ENCODE peak calls at places on chromosomes 6 and 20, in seven cellular contexts. C is SK-N-SH, K is H1, G is GM12878, F is K562, S is HepG2, V is GM12891. P is an unnamed sample.

GRCh38 chr6:105112577-105112976 is 67.2 kb downstream of the POPDC3 start:
- DNase-seq in C (no peak), V (no peak), F (peak), G (no peak), K (no peak), S (no peak), P (no peak)

GRCh38 chr20:2701671-2702081 is 9.1 kb downstream of the EBF4 start:
- DNase-seq in V (no peak), G (no peak), K (peak), F (no peak), S (no peak), C (no peak), P (no peak)

GRCh38 chr6:110550353-110550752 is 73.9 kb upstream of the SLC22A16 start:
- DNase-seq in S (no peak), K (no peak), G (no peak), V (no peak), F (no peak), C (no peak), P (no peak)

GRCh38 chr6:4316867-4317400 is 181.6 kb upstream of the ECI2 start:
- DNase-seq in V (no peak), G (no peak), S (no peak), C (no peak), K (no peak), F (peak), P (no peak)

GRCh38 chr20:3857405-3857804 is 10.8 kb downstream of the MAVS start:
- DNase-seq in G (no peak), K (no peak), V (no peak), F (no peak), S (no peak), C (no peak), P (no peak)

GRCh38 chr6:108982154-108983113 is 112.2 kb downstream of the SESN1 start:
- DNase-seq in C (no peak), G (no peak), S (no peak), F (no peak), V (no peak), K (no peak), P (no peak)

GRCh38 chr20:49054032-49054643 is 8.0 kb downstream of the CSE1L start:
- DNase-seq in K (no peak), C (no peak), F (peak), V (no peak), G (peak), S (no peak), P (no peak)

GRCh38 chr6:16405349-16405865 is 167.0 kb downstream of the GMPR start:
- DNase-seq in K (no peak), C (no peak), V (no peak), G (no peak), F (no peak), S (no peak), P (no peak)

GRCh38 chr6:75748743-75749538 is at the start of gene MYO6:
- DNase-seq in C (peak), F (peak), S (peak), G (no peak), K (peak), V (peak), P (peak)

GRCh38 chr6:168994966-168995365 is 258.7 kb downstream of the THBS2 start:
- DNase-seq in K (no peak), V (no peak), C (no peak), F (no peak), S (no peak), G (no peak), P (no peak)

GRCh38 chr6:47134476-47135189 is 92.5 kb upstream of the ADGRF1 start:
- DNase-seq in F (peak), K (no peak), G (no peak), C (no peak), V (no peak), S (peak), P (no peak)
- TF ChIP-seq POLR2AphosphoS5 in F (peak), K (no peak), G (no peak), C (peak), V (no peak), S (no peak), P (no peak)

GRCh38 chr6:136546321-136546720 is 3.9 kb downstream of the MAP7 start:
- DNase-seq in F (no peak), G (no peak), V (no peak), S (no peak), C (no peak), K (no peak), P (no peak)

GRCh38 chr6:136547871-136548270 is 2.4 kb downstream of the MAP7 start:
- DNase-seq in G (no peak), F (no peak), S (no peak), V (no peak), K (no peak), C (no peak), P (no peak)

GRCh38 chr6:136548582-136549330 is 1.5 kb downstream of the MAP7 start:
- DNase-seq in F (no peak), K (no peak), G (no peak), C (no peak), V (no peak), S (no peak), P (no peak)

GRCh38 chr6:136549359-136550044 is 720 bp downstream of the MAP7 start:
- DNase-seq in V (no peak), S (no peak), K (peak), F (peak), C (peak), G (no peak), P (no peak)

GRCh38 chr6:136547336-136547735 is 2.9 kb downstream of the MAP7 start:
- DNase-seq in G (no peak), K (no peak), S (no peak), C (peak), F (peak), V (no peak), P (no peak)
- TF ChIP-seq TAF1 in G (no peak), K (no peak), S (no peak), C (no peak), F (no peak), V (no peak), P (no peak)

GRCh38 chr20:36830791-36831691 is 44.9 kb upstream of the TLDC2 start:
- DNase-seq in C (peak), F (no peak), V (no peak), G (no peak), S (no peak), K (no peak), P (no peak)
- TF ChIP-seq POLR2AphosphoS5 in C (no peak), F (no peak), V (no peak), G (no peak), S (no peak), K (no peak), P (no peak)

GRCh38 chr6:77462359-77463307 is 658 bp downstream of the HTR1B start:
- DNase-seq in G (no peak), K (peak), C (no peak), V (no peak), S (no peak), F (no peak), P (no peak)
- TF ChIP-seq TAF1 in G (no peak), K (no peak), C (no peak), V (no peak), S (no peak), F (no peak), P (no peak)

DNA sequence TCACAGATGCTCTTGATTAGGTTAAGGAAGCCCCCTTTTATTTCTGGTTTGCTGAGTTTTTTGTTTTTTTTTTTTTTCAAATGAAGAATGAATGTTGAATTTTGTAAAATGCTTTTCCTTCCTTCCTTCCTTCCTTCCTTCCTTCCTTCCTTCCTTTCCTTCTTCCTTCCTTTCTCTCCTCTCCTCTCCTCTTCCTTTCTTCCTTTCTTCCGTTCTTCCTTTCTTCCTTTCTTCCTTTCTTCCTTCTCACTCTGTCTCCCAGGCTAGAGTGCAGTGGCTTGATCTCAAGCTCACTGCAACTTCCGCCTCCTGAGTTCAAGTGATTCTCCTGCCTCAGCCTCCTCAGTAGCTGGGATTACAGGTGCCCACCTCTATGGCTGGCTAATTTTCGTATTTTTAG is 158.2 kb downstream of the ZFAND3 start:
- DNase-seq in V (no peak), C (no peak), S (no peak), G (no peak), F (no peak), K (no peak), P (no peak)
- TF ChIP-seq POLR2AphosphoS5 in V (no peak), C (no peak), S (no peak), G (no peak), F (no peak), K (no peak), P (no peak)

GRCh38 chr20:4896971-4897497 is 104.3 kb downstream of the SLC23A2 start:
- DNase-seq in K (peak), F (peak), V (no peak), C (no peak), S (no peak), G (no peak), P (peak)
- TF ChIP-seq TAF1 in K (no peak), F (no peak), V (no peak), C (no peak), S (no peak), G (no peak), P (no peak)

GRCh38 chr20:35274172-35275092 is 3.5 kb downstream of the MMP24OS start:
- DNase-seq in C (no peak), S (no peak), G (no peak), F (no peak), K (no peak), V (no peak), P (no peak)
- TF ChIP-seq POLR2AphosphoS5 in C (no peak), S (peak), G (no peak), F (no peak), K (peak), V (no peak), P (no peak)

GRCh38 chr6:52639493-52639892 is 31.4 kb upstream of the TMEM14A start:
- DNase-seq in C (no peak), F (no peak), K (no peak), S (no peak), V (no peak), G (no peak), P (no peak)

GRCh38 chr6:52634211-52634610 is 36.7 kb upstream of the TMEM14A start:
- DNase-seq in C (no peak), G (no peak), F (no peak), V (no peak), K (no peak), S (no peak), P (no peak)

GRCh38 chr6:52632011-52632410 is 38.9 kb upstream of the TMEM14A start:
- DNase-seq in F (no peak), G (no peak), C (no peak), S (no peak), K (no peak), V (no peak), P (no peak)

GRCh38 chr6:52636830-52637229 is 34.1 kb upstream of the TMEM14A start:
- DNase-seq in K (no peak), F (no peak), S (peak), G (no peak), V (no peak), C (no peak), P (no peak)

DNA sequence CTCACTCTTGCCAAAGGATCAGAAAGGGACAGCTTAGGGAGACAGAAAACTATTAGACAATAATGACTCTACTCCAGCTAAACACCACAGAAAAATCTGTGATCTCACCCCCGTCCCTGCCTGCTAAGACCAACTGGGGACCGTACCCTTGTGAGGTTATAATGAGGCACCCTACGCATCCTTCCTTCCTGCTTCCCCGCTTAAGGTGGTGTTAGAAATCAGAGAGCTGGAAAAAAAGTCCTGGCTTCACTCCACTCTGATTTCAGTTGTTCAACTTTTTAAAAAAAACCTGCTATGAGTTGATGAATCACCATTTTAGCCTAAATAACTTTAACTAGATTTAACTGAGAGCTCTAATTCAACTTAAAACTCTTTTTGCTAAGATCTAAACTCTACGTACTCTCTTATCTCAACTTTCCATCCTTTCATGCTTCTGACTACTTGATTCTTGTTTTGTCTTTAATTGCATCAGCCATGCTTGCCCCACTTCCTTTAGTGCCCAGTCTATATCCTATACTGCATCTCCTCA is 35.8 kb upstream of the TMEM14A start:
- DNase-seq in G (no peak), C (no peak), F (no peak), K (no peak), V (no peak), S (no peak), P (no peak)
- TF ChIP-seq TAF1 in G (no peak), C (no peak), F (no peak), K (no peak), V (no peak), S (no peak), P (no peak)

GRCh38 chr6:170584181-170584953 is at the start of gene PDCD2:
- DNase-seq in V (peak), K (peak), S (peak), C (peak), F (peak), G (peak), P (peak)
- TF ChIP-seq POLR2AphosphoS5 in V (peak), K (no peak), S (peak), C (peak), F (peak), G (peak), P (peak)

P was measured in GM12892.